ENCODE peak calls at places on chromosomes 16 and 17, in four cellular contexts. One of them, this sample, is unnamed.
A peak's percentile ranks its signal among the peaks of the same experiment; 100 is the strongest.

GRCh38 chr17:76997981-76998531 is 129.9 kb downstream of the MGAT5B start:
- DNase-seq in GM04503: no peak
- DNase-seq in dermis blood vessel endothelial cell: no peak
- DNase-seq in lower leg skin: no peak
- DNase-seq in this sample: no peak

GRCh38 chr16:72832640-72833039 is 215.3 kb downstream of the ZFHX3 start:
- DNase-seq in GM04503: peak; percentile 34
- DNase-seq in lower leg skin: peak; percentile 80
- DNase-seq in dermis blood vessel endothelial cell: peak; percentile 84
- DNase-seq in this sample: peak; percentile 91

GRCh38 chr17:13477180-13477611 is 124.5 kb downstream of the HS3ST3A1 start:
- DNase-seq in lower leg skin: no peak
- DNase-seq in dermis blood vessel endothelial cell: no peak
- DNase-seq in GM04503: no peak
- DNase-seq in this sample: no peak

GRCh38 chr17:48970224-48970623 is 1.8 kb upstream of the GIP start:
- DNase-seq in lower leg skin: no peak
- DNase-seq in GM04503: no peak
- DNase-seq in dermis blood vessel endothelial cell: peak; percentile 32
- DNase-seq in this sample: peak; percentile 24

GRCh38 chr17:80952291-80952690 is 39.4 kb upstream of the CHMP6 start:
- DNase-seq in dermis blood vessel endothelial cell: no peak
- DNase-seq in GM04503: no peak
- DNase-seq in lower leg skin: no peak
- DNase-seq in this sample: no peak

GRCh38 chr16:21950782-21951521 is 2.2 kb upstream of the UQCRC2 start:
- DNase-seq in lower leg skin: no peak
- DNase-seq in GM04503: no peak
- DNase-seq in dermis blood vessel endothelial cell: peak; percentile 73
- DNase-seq in this sample: no peak

GRCh38 chr16:3822366-3823045 is 58.0 kb downstream of the CREBBP start:
- DNase-seq in lower leg skin: no peak
- DNase-seq in dermis blood vessel endothelial cell: peak; percentile 43
- DNase-seq in GM04503: no peak
- DNase-seq in this sample: no peak

GRCh38 chr17:62064029-62064790 is 868 bp downstream of the MED13 start:
- DNase-seq in GM04503: no peak
- DNase-seq in lower leg skin: no peak
- DNase-seq in dermis blood vessel endothelial cell: peak; percentile 55
- DNase-seq in this sample: no peak

GRCh38 chr17:67532326-67532871 is 155.3 kb downstream of the PITPNC1 start:
- DNase-seq in GM04503: no peak
- DNase-seq in lower leg skin: no peak
- DNase-seq in dermis blood vessel endothelial cell: no peak
- DNase-seq in this sample: no peak

GRCh38 chr16:84543931-84544776 is 39.7 kb upstream of the MEAK7 start:
- DNase-seq in dermis blood vessel endothelial cell: peak; percentile 59
- DNase-seq in GM04503: no peak
- DNase-seq in lower leg skin: no peak
- DNase-seq in this sample: no peak

GRCh38 chr16:89044394-89045180 is 49.1 kb upstream of the ACSF3 start:
- DNase-seq in lower leg skin: no peak
- DNase-seq in GM04503: no peak
- DNase-seq in dermis blood vessel endothelial cell: no peak
- DNase-seq in this sample: no peak

GRCh38 chr17:29682054-29682453 is 59.3 kb upstream of the CORO6 start:
- DNase-seq in GM04503: no peak
- DNase-seq in lower leg skin: no peak
- DNase-seq in dermis blood vessel endothelial cell: peak; percentile 57
- DNase-seq in this sample: no peak

GRCh38 chr17:79340771-79341528 is 266.3 kb downstream of the ENGASE start:
- DNase-seq in GM04503: no peak
- DNase-seq in dermis blood vessel endothelial cell: no peak
- DNase-seq in lower leg skin: no peak
- DNase-seq in this sample: no peak

GRCh38 chr17:81285179-81285878 is 9.8 kb downstream of the SLC38A10 start:
- DNase-seq in lower leg skin: peak; percentile 65
- DNase-seq in GM04503: no peak
- DNase-seq in dermis blood vessel endothelial cell: peak; percentile 80
- DNase-seq in this sample: peak; percentile 53

GRCh38 chr17:45319239-45319703 is 2.5 kb upstream of the MAP3K14 start:
- DNase-seq in dermis blood vessel endothelial cell: no peak
- DNase-seq in lower leg skin: no peak
- DNase-seq in GM04503: no peak
- DNase-seq in this sample: peak; percentile 33

GRCh38 chr16:10929853-10930754 is 12.2 kb downstream of the DEXI start:
- DNase-seq in lower leg skin: no peak
- DNase-seq in GM04503: no peak
- DNase-seq in dermis blood vessel endothelial cell: peak; percentile 43
- DNase-seq in this sample: no peak

GRCh38 chr17:8712698-8713097 is 31.9 kb downstream of the CCDC42 start:
- DNase-seq in GM04503: no peak
- DNase-seq in dermis blood vessel endothelial cell: no peak
- DNase-seq in lower leg skin: no peak
- DNase-seq in this sample: no peak

GRCh38 chr16:72324578-72324977 is 152.6 kb upstream of the PMFBP1 start:
- DNase-seq in dermis blood vessel endothelial cell: no peak
- DNase-seq in GM04503: no peak
- DNase-seq in lower leg skin: no peak
- DNase-seq in this sample: no peak

GRCh38 chr17:68424861-68425260 is 32.4 kb downstream of the WIPI1 start:
- DNase-seq in dermis blood vessel endothelial cell: no peak
- DNase-seq in GM04503: no peak
- DNase-seq in lower leg skin: no peak
- DNase-seq in this sample: peak; percentile 92

GRCh38 chr17:50871898-50872297 is 5.7 kb upstream of the TOB1 start:
- DNase-seq in GM04503: no peak
- DNase-seq in lower leg skin: no peak
- DNase-seq in dermis blood vessel endothelial cell: no peak
- DNase-seq in this sample: no peak

GRCh38 chr17:70274255-70274654 is 104.9 kb downstream of the KCNJ2 start:
- DNase-seq in lower leg skin: no peak
- DNase-seq in dermis blood vessel endothelial cell: no peak
- DNase-seq in GM04503: no peak
- DNase-seq in this sample: no peak

GRCh38 chr16:968620-969019 is 2.2 kb downstream of the LMF1 start:
- DNase-seq in dermis blood vessel endothelial cell: no peak
- DNase-seq in GM04503: no peak
- DNase-seq in lower leg skin: no peak
- DNase-seq in this sample: peak; percentile 73

GRCh38 chr17:50346313-50347086 is 574 bp downstream of the XYLT2 start:
- DNase-seq in GM04503: no peak
- DNase-seq in lower leg skin: peak; percentile 45
- DNase-seq in dermis blood vessel endothelial cell: peak; percentile 37
- DNase-seq in this sample: peak; percentile 58

This sample was measured in ELF-1.